ENCODE peak calls at places on chromosomes 2 and 18, in six cellular contexts. Q is HEK293T; H is nephron progenitor cell; W is stimulated activated naive B cell treated with anti-CD40 and anti-IgM and Interleukin-4, amounts not matched to agents 10 μg/mL and 1 μg/mL and 100 μg/mL, for 72 hours; J is CD8-positive, alpha-beta T cell; A is uterus. F is an unnamed sample.

GRCh38 chr18:51135361-51135760 is 62.1 kb downstream of the MEX3C start:
- DNase-seq in Q (no peak), H (no peak), W (no peak), J (no peak), A (no peak), F (peak)

GRCh38 chr2:74488643-74489481 is 6.0 kb downstream of the TTC31 start:
- DNase-seq in Q (no peak), H (no peak), W (no peak), J (no peak), A (no peak), F (no peak)

GRCh38 chr2:154706660-154707059 is 8.2 kb downstream of the KCNJ3 start:
- DNase-seq in Q (no peak), H (no peak), W (no peak), J (no peak), A (no peak), F (no peak)

GRCh38 chr2:6576312-6576711 is 289.4 kb downstream of the CMPK2 start:
- DNase-seq in Q (no peak), H (no peak), W (no peak), J (no peak), A (no peak), F (peak)

GRCh38 chr2:99422599-99422998 is 67.2 kb downstream of the REV1 start:
- DNase-seq in Q (no peak), H (no peak), W (peak), J (no peak), A (no peak), F (no peak)

GRCh38 chr2:68359889-68360288 is 5.2 kb upstream of the PLEK start:
- DNase-seq in Q (no peak), H (no peak), W (no peak), J (no peak), A (no peak), F (no peak)

GRCh38 chr2:16058256-16058655 is 117.9 kb downstream of the MYCN start:
- DNase-seq in Q (no peak), H (no peak), W (no peak), J (no peak), A (no peak), F (no peak)

GRCh38 chr18:40356153-40356552 is 1598.9 kb upstream of the PIK3C3 start:
- DNase-seq in Q (no peak), H (no peak), W (no peak), J (no peak), A (no peak), F (no peak)

GRCh38 chr2:238728322-238729260 is 119.3 kb upstream of the TWIST2 start:
- DNase-seq in Q (no peak), H (no peak), W (no peak), J (no peak), A (peak), F (peak)

GRCh38 chr18:48492880-48493279 is 46.0 kb upstream of the CTIF start:
- DNase-seq in Q (no peak), H (no peak), W (no peak), J (no peak), A (no peak), F (peak)

GRCh38 chr2:158618859-158619490 is 162.2 kb downstream of the PKP4 start:
- DNase-seq in Q (no peak), H (no peak), W (no peak), J (no peak), A (no peak), F (peak)

GRCh38 chr2:30149513-30149912 is 2.7 kb downstream of the YPEL5 start:
- DNase-seq in Q (peak), H (no peak), W (peak), J (no peak), A (no peak), F (no peak)

GRCh38 chr2:146158072-146158674 is 1638.3 kb upstream of the ZEB2 start:
- DNase-seq in Q (no peak), H (no peak), W (no peak), J (no peak), A (no peak), F (no peak)

GRCh38 chr2:147989809-147990403 is 30.6 kb downstream of the ORC4 start:
- DNase-seq in Q (peak), H (no peak), W (no peak), J (no peak), A (no peak), F (peak)

GRCh38 chr2:105926960-105927678 is 182.4 kb downstream of the NCK2 start:
- DNase-seq in Q (no peak), H (no peak), W (no peak), J (peak), A (no peak), F (no peak)

GRCh38 chr2:211181626-211182025 is 625.2 kb downstream of the CPS1 start:
- DNase-seq in Q (no peak), H (no peak), W (no peak), J (no peak), A (no peak), F (no peak)

GRCh38 chr2:174340400-174341300 is 5.9 kb downstream of the SP9 start:
- DNase-seq in Q (no peak), H (peak), W (no peak), J (no peak), A (no peak), F (no peak)

GRCh38 chr18:36186461-36187137 is 698 bp upstream of the MOCOS start:
- DNase-seq in Q (peak), H (peak), W (no peak), J (no peak), A (peak), F (no peak)

GRCh38 chr2:98385050-98385699 is 38.9 kb downstream of the CNGA3 start:
- DNase-seq in Q (peak), H (peak), W (peak), J (peak), A (peak), F (peak)

GRCh38 chr2:177783835-177784448 is 288.6 kb downstream of the PDE11A start:
- DNase-seq in Q (no peak), H (no peak), W (no peak), J (no peak), A (no peak), F (peak)

GRCh38 chr2:219509780-219510511 is 4.3 kb upstream of the ASIC4 start:
- DNase-seq in Q (peak), H (peak), W (no peak), J (no peak), A (peak), F (peak)

GRCh38 chr2:97950329-97951154 is 45.2 kb downstream of the TMEM131 start:
- DNase-seq in Q (no peak), H (no peak), W (no peak), J (no peak), A (no peak), F (peak)

GRCh38 chr2:43221660-43222471 is 4.5 kb downstream of the ZFP36L2 start:
- DNase-seq in Q (peak), H (peak), W (no peak), J (peak), A (peak), F (peak)

GRCh38 chr2:176297067-176297466 is 27.8 kb downstream of the MTX2 start:
- DNase-seq in Q (peak), H (peak), W (no peak), J (no peak), A (no peak), F (no peak)

GRCh38 chr2:239277401-239278085 is 123.3 kb downstream of the HDAC4 start:
- DNase-seq in Q (no peak), H (no peak), W (no peak), J (no peak), A (peak), F (no peak)

GRCh38 chr18:74266161-74266560 is 25.6 kb downstream of the CYB5A start:
- DNase-seq in Q (no peak), H (no peak), W (no peak), J (no peak), A (no peak), F (peak)

GRCh38 chr2:128196026-128196822 is 105.2 kb downstream of the UGGT1 start:
- DNase-seq in Q (no peak), H (no peak), W (peak), J (no peak), A (no peak), F (peak)

GRCh38 chr2:3179208-3179607 is 198.4 kb downstream of the EIPR1 start:
- DNase-seq in Q (peak), H (no peak), W (no peak), J (no peak), A (no peak), F (no peak)

GRCh38 chr18:7723558-7723957 is 156.4 kb downstream of the PTPRM start:
- DNase-seq in Q (no peak), H (no peak), W (no peak), J (no peak), A (no peak), F (no peak)

GRCh38 chr2:156536534-156536933 is 100.4 kb downstream of the GPD2 start:
- DNase-seq in Q (no peak), H (no peak), W (no peak), J (no peak), A (no peak), F (peak)

F was measured in bronchial epithelial cell.